ENCODE peak calls at places on chromosomes 5 and 9, in ten cellular contexts. W is breast epithelium; P is H9; M is kidney; R is prostate gland; U is CD8-positive, alpha-beta memory T cell; A is right atrium auricular region; B is substantia nigra; K is SK-N-SH; J is AG04450. S is an unnamed sample.

GRCh38 chr5:154312571-154312970 is 122.0 kb downstream of the GALNT10 start:
- DNase-seq in A (no peak), R (no peak), J (no peak), M (no peak), U (no peak), P (no peak), B (no peak), K (no peak), W (no peak), S (no peak)

GRCh38 chr9:89463986-89464901 is 33.7 kb downstream of the SEMA4D start:
- DNase-seq in U (peak), A (no peak), B (no peak), M (no peak), J (no peak), W (no peak), R (no peak), K (no peak), P (no peak), S (no peak)

GRCh38 chr5:33611882-33612281 is 171.1 kb downstream of the TARS1 start:
- DNase-seq in K (no peak), M (no peak), U (no peak), P (no peak), A (no peak), W (no peak), R (no peak), J (peak), B (no peak), S (no peak)

GRCh38 chr9:101458955-101459631 is 23.5 kb upstream of the ALDOB start:
- DNase-seq in R (peak), U (no peak), M (no peak), P (peak), B (no peak), J (peak), K (peak), A (no peak), W (no peak), S (no peak)

GRCh38 chr9:120109242-120109641 is 470.7 kb downstream of the CDK5RAP2 start:
- DNase-seq in W (no peak), J (no peak), B (no peak), M (no peak), P (peak), A (no peak), R (no peak), U (no peak), K (peak), S (no peak)

GRCh38 chr5:149427374-149427773 is 48.3 kb upstream of the IL17B start:
- DNase-seq in U (no peak), J (no peak), A (no peak), R (no peak), M (no peak), K (no peak), P (no peak), B (no peak), W (no peak), S (no peak)

GRCh38 chr9:4886698-4887097 is 94.0 kb downstream of the RCL1 start:
- DNase-seq in R (no peak), U (no peak), K (no peak), M (no peak), B (no peak), J (no peak), A (no peak), W (no peak), P (no peak), S (peak)

GRCh38 chr9:126397056-126397455 is 70.4 kb downstream of the MVB12B start:
- DNase-seq in M (no peak), A (no peak), R (no peak), W (no peak), J (no peak), B (no peak), U (peak), K (no peak), P (no peak), S (no peak)

GRCh38 chr9:108040783-108041182 is 551.2 kb upstream of the KLF4 start:
- DNase-seq in J (no peak), K (no peak), B (no peak), M (no peak), W (peak), P (no peak), U (no peak), R (no peak), A (no peak), S (no peak)

GRCh38 chr9:93132287-93132927 is 1.6 kb downstream of the NINJ1 start:
- DNase-seq in P (no peak), W (peak), J (no peak), A (no peak), M (peak), K (no peak), U (no peak), R (peak), B (peak), S (peak)

GRCh38 chr5:111854196-111854595 is 97.2 kb upstream of the NREP start:
- DNase-seq in R (no peak), A (no peak), U (no peak), W (no peak), J (no peak), P (no peak), B (no peak), K (no peak), M (no peak), S (no peak)

GRCh38 chr5:173140769-173141168 is 3.6 kb upstream of the BNIP1 start:
- DNase-seq in U (no peak), K (no peak), R (no peak), W (no peak), A (no peak), J (no peak), P (no peak), B (no peak), M (no peak), S (no peak)

GRCh38 chr9:38178282-38178681 is 109.3 kb upstream of the SHB start:
- DNase-seq in U (no peak), W (no peak), A (no peak), R (peak), P (no peak), J (no peak), M (no peak), K (no peak), B (no peak), S (no peak)

GRCh38 chr9:33289501-33289900 is 815 bp upstream of the NFX1 start:
- DNase-seq in M (peak), A (no peak), P (peak), R (no peak), W (no peak), K (peak), B (no peak), J (no peak), U (peak), S (peak)

GRCh38 chr5:6766558-6767191 is 53.4 kb downstream of the TENT4A start:
- DNase-seq in M (peak), K (peak), P (no peak), J (no peak), W (peak), A (peak), U (no peak), B (no peak), R (peak), S (peak)

GRCh38 chr5:33423018-33423630 is 17.6 kb upstream of the TARS1 start:
- DNase-seq in W (no peak), U (no peak), K (no peak), R (no peak), J (no peak), M (no peak), A (no peak), P (no peak), B (no peak), S (no peak)

GRCh38 chr5:149227168-149227826 is 44.4 kb upstream of the AFAP1L1 start:
- DNase-seq in M (no peak), J (no peak), A (no peak), W (no peak), K (no peak), P (no peak), U (no peak), R (no peak), B (no peak), S (no peak)

GRCh38 chr5:14120176-14120575 is 23.0 kb upstream of the TRIO start:
- DNase-seq in B (no peak), M (no peak), K (no peak), P (no peak), J (no peak), R (no peak), A (no peak), U (no peak), W (no peak), S (no peak)

GRCh38 chr5:12745537-12745936 is 841.3 kb upstream of the CTNND2 start:
- DNase-seq in M (no peak), A (no peak), W (no peak), P (no peak), R (no peak), J (no peak), U (no peak), K (no peak), B (no peak), S (no peak)

GRCh38 chr5:62431735-62432617 is 19.4 kb downstream of the IPO11 start:
- DNase-seq in B (no peak), A (no peak), M (no peak), J (no peak), R (no peak), P (no peak), K (no peak), W (no peak), U (no peak), S (peak)

GRCh38 chr5:164627051-164627450 is 1121.6 kb downstream of the MAT2B start:
- DNase-seq in R (no peak), W (no peak), U (no peak), K (no peak), B (no peak), M (no peak), J (no peak), P (no peak), A (no peak), S (no peak)

GRCh38 chr9:82961504-82962125 is 101.3 kb downstream of the RASEF start:
- DNase-seq in U (no peak), W (peak), M (peak), P (peak), A (no peak), J (peak), R (peak), B (peak), K (peak), S (peak)

GRCh38 chr5:103469288-103470065 is 93.1 kb downstream of the NUDT12 start:
- DNase-seq in U (no peak), W (no peak), R (no peak), B (no peak), P (no peak), K (no peak), J (no peak), M (no peak), A (no peak), S (no peak)

GRCh38 chr9:16223074-16223871 is 647.2 kb downstream of the BNC2 start:
- DNase-seq in B (no peak), U (no peak), W (no peak), M (no peak), J (no peak), R (no peak), A (no peak), P (no peak), K (no peak), S (peak)

GRCh38 chr5:60102961-60103683 is 209.6 kb upstream of the PDE4D start:
- DNase-seq in M (no peak), U (no peak), W (no peak), A (no peak), J (no peak), K (no peak), R (no peak), B (no peak), P (no peak), S (no peak)

GRCh38 chr9:107999890-108000289 is 510.3 kb upstream of the KLF4 start:
- DNase-seq in B (no peak), P (no peak), K (no peak), A (no peak), W (no peak), R (no peak), J (no peak), M (no peak), U (no peak), S (no peak)

GRCh38 chr5:56829137-56829536 is 13.8 kb downstream of the MAP3K1 start:
- DNase-seq in W (no peak), U (no peak), P (no peak), M (no peak), J (no peak), R (no peak), A (no peak), B (no peak), K (no peak), S (no peak)

GRCh38 chr9:2494571-2494970 is 127.0 kb upstream of the VLDLR start:
- DNase-seq in J (peak), B (no peak), P (peak), U (no peak), R (no peak), A (no peak), M (no peak), W (no peak), K (no peak), S (no peak)

GRCh38 chr5:62948294-62948693 is 369.7 kb downstream of the LRRC70 start:
- DNase-seq in R (no peak), U (no peak), M (no peak), W (no peak), J (no peak), K (no peak), B (no peak), P (no peak), A (no peak), S (no peak)

GRCh38 chr9:75152416-75152815 is 64.1 kb downstream of the OSTF1 start:
- DNase-seq in J (no peak), W (no peak), R (no peak), B (no peak), P (no peak), U (peak), K (no peak), M (no peak), A (no peak), S (no peak)

GRCh38 chr9:6845881-6846280 is 88.1 kb downstream of the KDM4C start:
- DNase-seq in B (no peak), J (no peak), K (peak), R (no peak), U (no peak), W (no peak), A (no peak), M (no peak), P (peak), S (peak)

GRCh38 chr5:91378683-91379601 is 4.2 kb downstream of the ARRDC3 start:
- DNase-seq in U (no peak), M (no peak), B (no peak), W (no peak), R (no peak), P (no peak), J (no peak), A (no peak), K (no peak), S (no peak)

GRCh38 chr9:19127881-19128719 is 808 bp upstream of the PLIN2 start:
- DNase-seq in U (peak), K (peak), M (peak), W (peak), J (no peak), R (no peak), P (peak), A (no peak), B (no peak), S (peak)

GRCh38 chr5:98414938-98415337 is 358.5 kb upstream of the RGMB start:
- DNase-seq in A (no peak), M (no peak), R (no peak), P (no peak), W (no peak), K (no peak), J (peak), U (no peak), B (no peak), S (no peak)

GRCh38 chr5:98416541-98416940 is 356.9 kb upstream of the RGMB start:
- DNase-seq in A (no peak), W (no peak), P (no peak), R (no peak), U (no peak), B (no peak), M (no peak), K (no peak), J (no peak), S (no peak)

DNA sequence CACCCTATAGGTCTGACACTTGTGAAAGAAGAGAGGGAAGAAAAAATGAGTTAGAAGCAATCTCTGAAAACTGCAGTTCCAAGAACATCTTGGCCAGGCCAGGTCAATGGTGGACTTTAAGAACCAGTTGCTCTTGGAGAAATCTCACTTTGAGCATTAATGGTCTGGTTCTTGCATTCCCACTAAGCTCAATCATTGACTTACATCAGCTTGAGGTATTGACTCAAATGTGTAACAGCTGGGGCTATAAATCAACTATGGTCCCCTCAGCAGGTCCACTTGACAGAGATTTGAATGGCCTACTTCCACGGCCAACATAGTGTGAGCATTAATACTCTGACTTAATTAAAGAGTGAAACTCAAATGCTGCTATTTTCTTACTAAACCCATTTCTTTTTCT is 357.8 kb upstream of the RGMB start:
- DNase-seq in U (no peak), M (no peak), B (no peak), A (no peak), W (no peak), R (no peak), K (no peak), J (no peak), P (no peak), S (no peak)
- H3K27ac ChIP-seq in U (no peak), M (no peak), B (no peak), A (no peak), W (no peak), R (no peak), K (peak), J (peak), P (no peak), S (no peak)

GRCh38 chr5:143308726-143309125 is 94.8 kb downstream of the NR3C1 start:
- DNase-seq in R (no peak), J (no peak), K (no peak), W (no peak), P (no peak), A (no peak), M (no peak), B (no peak), U (no peak), S (no peak)
- H3K27ac ChIP-seq in R (no peak), J (no peak), K (no peak), W (no peak), P (no peak), A (no peak), M (no peak), B (no peak), U (no peak), S (no peak)

DNA sequence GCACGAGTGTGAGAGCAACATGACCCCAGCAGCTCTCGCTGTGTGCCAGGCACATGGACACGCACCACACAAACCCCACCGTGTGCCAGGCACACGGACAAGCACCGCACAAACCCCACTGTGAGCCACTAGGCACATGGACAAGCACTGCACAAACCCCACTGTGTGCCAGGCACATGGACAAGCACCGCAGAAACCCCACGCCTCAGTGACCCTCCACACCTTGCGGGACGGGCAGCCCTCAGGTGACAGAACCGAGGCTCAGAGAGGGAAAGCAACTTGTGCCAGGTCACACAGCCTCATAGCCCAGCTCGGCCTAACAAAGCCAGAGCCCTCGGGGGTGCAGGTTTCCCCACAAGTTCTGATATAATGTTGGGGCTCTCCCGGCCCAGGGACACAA is 2.0 kb upstream of the GPSM1 start:
- DNase-seq in K (no peak), W (no peak), J (no peak), P (no peak), R (no peak), B (no peak), M (peak), A (no peak), U (no peak), S (no peak)
- H3K27ac ChIP-seq in K (peak), W (no peak), J (peak), P (no peak), R (peak), B (no peak), M (no peak), A (peak), U (no peak), S (no peak)

GRCh38 chr9:131720330-131720729 is 19.5 kb downstream of the RAPGEF1 start:
- DNase-seq in P (no peak), A (no peak), W (no peak), M (no peak), R (no peak), U (peak), B (no peak), K (no peak), J (no peak), S (no peak)

GRCh38 chr9:131724678-131725077 is 15.2 kb downstream of the RAPGEF1 start:
- DNase-seq in R (no peak), J (no peak), B (no peak), W (no peak), A (no peak), P (no peak), K (no peak), U (no peak), M (no peak), S (no peak)

GRCh38 chr9:131721096-131721495 is 18.8 kb downstream of the RAPGEF1 start:
- DNase-seq in W (no peak), R (no peak), M (no peak), P (no peak), B (no peak), J (no peak), A (no peak), U (no peak), K (no peak), S (no peak)

GRCh38 chr9:131723632-131724031 is 16.2 kb downstream of the RAPGEF1 start:
- DNase-seq in B (no peak), W (no peak), M (no peak), J (no peak), R (no peak), A (no peak), U (no peak), P (no peak), K (no peak), S (no peak)

GRCh38 chr9:131722260-131722659 is 17.6 kb downstream of the RAPGEF1 start:
- DNase-seq in W (no peak), K (peak), M (no peak), J (no peak), A (no peak), R (no peak), B (no peak), U (no peak), P (no peak), S (no peak)
- H3K27ac ChIP-seq in W (no peak), K (no peak), M (peak), J (no peak), A (peak), R (no peak), B (no peak), U (no peak), P (no peak), S (no peak)

DNA sequence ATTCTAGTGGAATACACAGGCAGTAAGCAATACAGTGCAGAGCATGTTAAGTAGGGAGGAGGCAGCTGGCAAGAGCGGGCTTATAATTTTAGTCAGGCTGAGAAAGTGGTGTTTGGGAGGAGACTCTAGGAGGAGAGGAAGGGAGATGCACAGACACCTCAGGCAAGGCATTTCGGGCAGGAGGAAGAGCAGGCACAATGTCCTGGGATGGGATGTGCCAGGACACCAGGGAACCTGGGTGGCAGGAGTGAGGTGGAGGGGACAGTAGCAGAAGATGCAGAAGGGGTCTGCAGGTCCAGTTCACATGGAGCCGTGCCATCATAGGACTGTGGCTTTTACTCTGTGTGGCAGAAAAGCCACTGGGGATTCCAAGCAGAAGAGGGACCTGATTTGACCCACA is 143.7 kb upstream of the FSTL4 start:
- DNase-seq in A (no peak), J (no peak), W (no peak), P (no peak), K (no peak), U (no peak), B (no peak), R (no peak), M (no peak), S (no peak)
- H3K27ac ChIP-seq in A (no peak), J (no peak), W (no peak), P (no peak), K (no peak), U (no peak), B (no peak), R (no peak), M (no peak), S (no peak)

DNA sequence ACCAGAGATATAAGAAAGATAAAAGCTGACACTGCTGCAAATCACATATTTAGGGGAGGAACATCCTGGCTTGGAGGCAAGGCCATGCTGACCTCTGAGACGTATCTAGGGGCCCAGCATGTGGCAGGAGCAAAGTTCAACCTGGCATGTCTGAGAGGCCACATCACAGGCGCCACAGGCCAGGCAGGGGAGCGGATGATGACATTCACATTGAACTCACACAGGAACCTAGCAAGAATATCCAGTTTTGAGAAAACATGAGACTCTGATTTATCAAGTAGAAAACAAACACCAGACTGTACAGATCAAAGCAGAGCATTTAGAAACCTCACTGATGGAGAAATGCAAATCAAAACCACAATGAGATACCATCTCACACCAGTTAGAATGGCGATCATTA is 64.2 kb upstream of the STK32A start:
- DNase-seq in R (no peak), K (no peak), B (no peak), M (no peak), P (no peak), U (no peak), A (no peak), J (no peak), W (no peak), S (no peak)
- H3K27ac ChIP-seq in R (no peak), K (no peak), B (no peak), M (no peak), P (no peak), U (no peak), A (no peak), J (no peak), W (no peak), S (no peak)

GRCh38 chr5:96013254-96013653 is 51.6 kb upstream of the ELL2 start:
- DNase-seq in A (no peak), U (no peak), K (no peak), J (no peak), R (no peak), M (no peak), P (no peak), B (no peak), W (no peak), S (no peak)
- H3K27ac ChIP-seq in A (no peak), U (no peak), K (no peak), J (no peak), R (no peak), M (no peak), P (no peak), B (no peak), W (no peak), S (no peak)

GRCh38 chr9:69097923-69098593 is 62.5 kb downstream of the FXN start:
- DNase-seq in W (no peak), A (no peak), B (no peak), K (no peak), P (no peak), R (no peak), M (no peak), U (no peak), J (no peak), S (no peak)
- H3K27ac ChIP-seq in W (no peak), A (no peak), B (no peak), K (no peak), P (no peak), R (peak), M (peak), U (no peak), J (peak), S (no peak)

S was measured in thyroid gland.